ENCODE peak calls at places on chromosome 5, in four cellular contexts. Y is HCT116, R is Peyer's patch, S is uterus. A is an unnamed sample.

GRCh38 chr5:80239680-80240367 is 16.0 kb downstream of the SERINC5 start:
- DNase-seq in Y (no peak), R (no peak), S (no peak), A (peak)

GRCh38 chr5:146630467-146630866 is 114.5 kb upstream of the GPR151 start:
- DNase-seq in Y (no peak), R (no peak), S (no peak), A (no peak)

GRCh38 chr5:78758169-78758839 is 109.7 kb upstream of the LHFPL2 start:
- DNase-seq in Y (no peak), R (no peak), S (no peak), A (no peak)

GRCh38 chr5:59533730-59534108 is 359.8 kb downstream of the PDE4D start:
- DNase-seq in Y (no peak), R (no peak), S (no peak), A (no peak)

GRCh38 chr5:78560456-78560855 is 88.1 kb downstream of the LHFPL2 start:
- DNase-seq in Y (no peak), R (no peak), S (no peak), A (no peak)

GRCh38 chr5:145979270-145980223 is 43.2 kb downstream of the SH3RF2 start:
- DNase-seq in Y (no peak), R (no peak), S (no peak), A (no peak)

GRCh38 chr5:172775326-172776234 is 4.6 kb upstream of the DUSP1 start:
- DNase-seq in Y (no peak), R (no peak), S (peak), A (no peak)

GRCh38 chr5:107203231-107203630 is 467.5 kb downstream of the EFNA5 start:
- DNase-seq in Y (no peak), R (no peak), S (no peak), A (no peak)

GRCh38 chr5:174750720-174751119 is 26.3 kb downstream of the MSX2 start:
- DNase-seq in Y (no peak), R (no peak), S (no peak), A (no peak)

GRCh38 chr5:172887735-172888134 is 53.7 kb downstream of the ERGIC1 start:
- DNase-seq in Y (no peak), R (no peak), S (peak), A (peak)

GRCh38 chr5:42767491-42768105 is 11.0 kb downstream of the CCDC152 start:
- DNase-seq in Y (no peak), R (no peak), S (no peak), A (no peak)

GRCh38 chr5:100676807-100677631 is 141.8 kb downstream of the FAM174A start:
- DNase-seq in Y (no peak), R (no peak), S (no peak), A (no peak)

GRCh38 chr5:123830575-123830974 is 318.6 kb downstream of the CSNK1G3 start:
- DNase-seq in Y (no peak), R (no peak), S (no peak), A (no peak)

GRCh38 chr5:8633706-8634105 is 764.8 kb downstream of the MTRR start:
- DNase-seq in Y (no peak), R (no peak), S (no peak), A (no peak)

GRCh38 chr5:156920042-156920860 is 42.8 kb downstream of the TIMD4 start:
- DNase-seq in Y (no peak), R (no peak), S (no peak), A (no peak)

GRCh38 chr5:156623381-156624040 is 226.6 kb upstream of the PPP1R2B start:
- DNase-seq in Y (no peak), R (no peak), S (no peak), A (no peak)

GRCh38 chr5:111572561-111572960 is 60.2 kb upstream of the STARD4 start:
- DNase-seq in Y (no peak), R (no peak), S (no peak), A (no peak)

DNA sequence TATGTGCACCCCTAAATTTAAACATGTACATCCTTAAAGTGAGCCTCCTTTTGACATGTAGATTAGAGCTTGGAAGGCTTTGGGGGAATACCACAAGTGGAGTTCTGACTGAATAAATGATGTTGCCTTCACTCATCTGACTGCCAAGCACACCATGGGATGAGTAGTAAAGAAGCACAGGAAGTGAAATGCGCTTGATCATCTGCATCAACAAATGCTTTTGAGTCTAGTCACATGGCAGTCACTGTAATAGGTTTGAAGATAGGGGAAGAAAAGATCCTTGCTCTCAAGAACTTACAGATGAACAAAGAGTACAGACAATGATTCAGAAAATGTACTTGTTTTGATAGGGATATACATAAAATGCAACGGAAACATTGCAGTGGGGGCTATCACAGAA is 62.0 kb upstream of the STARD4 start:
- DNase-seq in Y (no peak), R (no peak), S (no peak), A (no peak)
- TF ChIP-seq POLR2A in Y (no peak), R (no peak), S (no peak), A (no peak)

GRCh38 chr5:67427745-67428298 is 231.2 kb upstream of the CD180 start:
- DNase-seq in Y (no peak), R (no peak), S (no peak), A (no peak)

GRCh38 chr5:67431191-67431590 is 234.6 kb upstream of the CD180 start:
- DNase-seq in Y (no peak), R (no peak), S (no peak), A (no peak)

GRCh38 chr5:67425514-67425913 is 228.9 kb upstream of the CD180 start:
- DNase-seq in Y (no peak), R (no peak), S (no peak), A (no peak)

GRCh38 chr5:67432601-67433000 is 236.0 kb upstream of the CD180 start:
- DNase-seq in Y (no peak), R (no peak), S (no peak), A (no peak)

DNA sequence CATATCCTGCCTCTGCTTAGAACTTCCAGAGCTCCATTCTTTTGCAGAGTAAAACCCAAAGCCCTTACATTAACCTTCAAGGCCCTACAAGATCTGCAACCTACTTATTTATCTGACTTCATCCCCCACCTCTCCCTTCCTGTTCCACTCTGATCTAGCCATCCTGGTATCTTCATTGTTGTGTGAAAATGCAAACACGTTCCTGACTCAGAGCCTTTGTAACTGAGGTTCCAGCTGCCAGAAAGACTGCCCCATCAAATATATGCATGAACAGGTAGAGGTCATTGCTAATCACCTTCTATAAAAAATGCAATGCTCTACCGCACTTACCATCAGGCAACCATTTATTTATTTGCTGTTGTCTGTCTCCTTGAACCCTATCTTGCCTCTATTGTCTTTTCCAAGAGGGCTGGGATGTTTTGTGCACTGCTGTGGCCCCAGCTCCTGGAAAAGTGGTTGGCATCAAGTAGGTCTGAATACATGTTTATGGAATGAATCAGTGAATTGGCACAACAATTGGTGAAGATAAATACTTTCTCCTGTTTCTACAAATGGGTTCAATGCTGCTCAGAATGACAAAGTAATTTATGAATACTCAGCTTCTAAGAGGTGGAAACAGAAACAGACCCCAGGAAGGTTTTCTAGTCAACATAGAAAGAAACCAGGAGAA is 230.5 kb upstream of the CD180 start:
- DNase-seq in Y (no peak), R (no peak), S (no peak), A (no peak)
- H3K27ac ChIP-seq in Y (no peak), R (no peak), S (no peak), A (no peak)

DNA sequence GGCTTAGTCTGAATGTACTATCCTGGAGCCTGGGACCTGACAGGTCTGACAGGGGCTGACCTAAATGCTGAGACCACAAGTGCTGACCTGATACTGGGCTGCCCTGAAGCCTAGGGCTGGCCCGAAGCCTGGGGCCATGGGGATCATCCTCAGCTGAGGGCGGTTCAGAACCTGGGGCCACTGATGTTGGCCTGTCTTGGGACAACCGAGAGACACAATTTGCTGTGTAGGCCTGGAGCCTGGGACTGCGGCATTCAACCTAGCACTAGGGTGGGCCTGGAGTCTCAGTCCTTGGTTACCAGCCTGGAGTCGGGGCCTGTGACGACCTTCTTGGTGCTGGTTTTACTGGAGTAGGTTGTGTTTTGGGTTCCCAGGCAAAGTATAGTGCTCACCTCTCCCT is 46.3 kb downstream of the SRFBP1 start:
- DNase-seq in Y (no peak), R (no peak), S (no peak), A (no peak)
- H3K4me3 ChIP-seq in Y (no peak), R (no peak), S (no peak), A (no peak)

GRCh38 chr5:1803192-1803591 is 2.0 kb downstream of the NDUFS6 start:
- DNase-seq in Y (no peak), R (no peak), S (no peak), A (no peak)

GRCh38 chr5:1801954-1802295 is 718 bp downstream of the NDUFS6 start:
- DNase-seq in Y (no peak), R (no peak), S (no peak), A (peak)

GRCh38 chr5:1799602-1800469 is at the start of gene MRPL36:
- DNase-seq in Y (peak), R (peak), S (peak), A (peak)

GRCh38 chr5:1800470-1801060 is 642 bp upstream of the NDUFS6 start:
- DNase-seq in Y (no peak), R (no peak), S (no peak), A (no peak)

GRCh38 chr5:1801061-1801953 is at the start of gene NDUFS6:
- DNase-seq in Y (no peak), R (peak), S (peak), A (peak)
- TF ChIP-seq POLR2A in Y (peak), R (peak), S (no peak), A (no peak)

DNA sequence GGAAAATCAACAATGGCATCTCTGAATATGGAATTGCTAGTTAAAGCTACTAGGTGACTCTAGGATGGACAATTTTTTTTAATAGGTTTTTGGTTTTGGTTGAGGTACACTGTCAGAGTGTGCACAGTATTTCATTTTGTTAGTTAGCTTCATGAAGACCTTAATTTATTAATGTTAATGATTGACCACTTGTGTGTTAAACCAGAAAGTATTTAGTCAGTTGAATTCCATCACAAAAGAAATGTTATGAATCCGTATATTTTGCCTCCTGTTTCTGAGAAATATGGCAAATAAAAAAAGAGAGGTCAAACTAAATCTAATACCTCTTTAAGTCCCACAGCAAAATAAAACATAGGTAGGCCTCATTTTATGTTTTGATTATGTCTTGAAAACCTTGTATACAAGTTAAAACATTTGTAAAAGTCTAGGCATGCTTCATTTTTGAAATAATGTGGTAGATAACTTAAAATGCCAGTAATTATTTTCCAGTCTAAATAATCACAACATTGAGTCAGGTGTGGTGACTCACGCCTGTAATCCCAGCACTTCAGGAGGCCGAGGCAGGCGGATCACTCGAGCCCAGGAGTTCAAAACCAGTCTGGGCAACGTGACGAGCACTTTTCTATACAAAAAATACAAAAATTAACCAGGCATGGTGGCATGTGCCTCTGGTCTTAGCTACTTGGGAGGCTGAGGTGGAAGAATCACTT is 50.7 kb downstream of the ITGA1 start:
- DNase-seq in Y (no peak), R (no peak), S (no peak), A (no peak)
- H3K27ac ChIP-seq in Y (no peak), R (peak), S (peak), A (no peak)

DNA sequence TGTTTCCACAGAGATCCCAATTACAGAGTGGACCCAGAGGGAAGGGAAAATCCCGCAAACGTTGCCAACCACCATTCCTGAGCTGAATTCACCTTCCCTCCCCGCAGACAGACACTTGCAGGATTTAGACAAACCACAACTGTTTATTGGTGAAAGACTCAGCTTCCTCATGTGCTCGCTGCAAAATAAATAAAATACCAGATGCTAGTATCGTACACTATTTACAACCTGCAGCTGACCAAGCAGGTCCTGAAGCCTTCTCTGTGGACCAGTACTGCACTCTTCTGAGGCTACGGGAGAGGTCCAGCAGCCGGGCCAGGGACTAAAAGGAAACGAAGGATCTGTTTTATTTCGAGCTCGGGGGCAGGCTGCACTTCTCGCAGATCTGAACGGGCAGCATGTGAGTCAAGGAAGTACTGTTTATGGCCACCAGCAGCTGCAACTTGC is 2.4 kb downstream of the CCNO start:
- DNase-seq in Y (no peak), R (no peak), S (no peak), A (no peak)
- H3K4me3 ChIP-seq in Y (no peak), R (peak), S (no peak), A (no peak)

GRCh38 chr5:178986326-178986960 is 8.7 kb downstream of the GRM6 start:
- DNase-seq in Y (no peak), R (no peak), S (no peak), A (no peak)

GRCh38 chr5:178982941-178983340 is 12.2 kb downstream of the GRM6 start:
- DNase-seq in Y (no peak), R (no peak), S (no peak), A (no peak)

GRCh38 chr5:178983728-178984127 is 11.4 kb downstream of the GRM6 start:
- DNase-seq in Y (no peak), R (no peak), S (no peak), A (no peak)

GRCh38 chr5:178984145-178985072 is 10.7 kb downstream of the GRM6 start:
- DNase-seq in Y (no peak), R (no peak), S (no peak), A (no peak)

DNA sequence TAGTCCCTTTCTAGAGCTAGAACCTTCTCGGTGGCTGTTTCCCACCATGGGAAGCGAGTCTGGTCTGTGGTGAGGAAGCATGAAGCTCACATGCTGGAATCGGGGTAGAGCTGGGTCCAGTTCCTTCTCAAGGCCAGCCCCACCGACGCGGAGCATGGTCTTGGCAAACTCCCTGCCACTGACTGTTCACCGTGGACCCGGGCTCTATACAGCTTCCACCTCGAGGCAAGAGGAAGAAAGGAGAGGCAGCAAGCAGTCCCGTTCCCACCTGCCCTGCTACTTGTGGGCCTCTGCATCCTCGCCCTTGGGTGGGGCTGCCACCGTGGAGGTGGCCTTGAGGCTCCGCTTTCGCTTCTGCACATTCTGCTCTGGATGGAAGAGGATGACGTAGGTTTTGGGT is 13.7 kb downstream of the GRM6 start:
- DNase-seq in Y (no peak), R (no peak), S (no peak), A (no peak)
- TF ChIP-seq POLR2A in Y (no peak), R (no peak), S (no peak), A (no peak)

GRCh38 chr5:58239731-58240130 is 220.2 kb downstream of the PLK2 start:
- DNase-seq in Y (no peak), R (no peak), S (no peak), A (no peak)
- H3K27ac ChIP-seq in Y (no peak), R (no peak), S (no peak), A (no peak)

DNA sequence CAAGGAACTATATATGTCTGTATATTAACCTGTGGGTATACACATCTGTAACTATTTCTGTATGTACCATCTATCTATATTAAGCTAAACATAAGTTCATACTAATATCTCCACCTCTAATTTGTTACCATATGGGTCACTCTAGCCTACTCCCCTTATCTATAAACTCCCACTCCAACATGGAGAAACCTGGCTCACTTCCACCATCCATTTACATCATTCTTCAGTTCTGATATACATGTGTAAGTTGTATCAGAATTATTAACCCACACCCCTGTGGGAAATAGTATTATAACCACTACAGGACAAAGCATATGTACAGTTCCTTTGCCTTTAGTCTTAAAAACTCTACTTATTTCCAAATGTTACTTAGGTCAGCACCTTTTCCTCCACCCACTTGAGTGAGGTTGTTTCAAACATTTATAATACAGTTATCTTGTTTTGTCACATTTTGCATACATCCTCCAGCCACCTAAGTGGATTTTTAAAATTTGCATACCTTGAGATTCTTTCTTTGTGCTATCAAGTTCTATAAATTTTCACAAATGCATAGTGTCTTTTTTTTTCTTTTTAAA is 10.6 kb downstream of the NDFIP1 start:
- DNase-seq in Y (no peak), R (no peak), S (no peak), A (no peak)
- H3K4me3 ChIP-seq in Y (no peak), R (no peak), S (no peak), A (no peak)

DNA sequence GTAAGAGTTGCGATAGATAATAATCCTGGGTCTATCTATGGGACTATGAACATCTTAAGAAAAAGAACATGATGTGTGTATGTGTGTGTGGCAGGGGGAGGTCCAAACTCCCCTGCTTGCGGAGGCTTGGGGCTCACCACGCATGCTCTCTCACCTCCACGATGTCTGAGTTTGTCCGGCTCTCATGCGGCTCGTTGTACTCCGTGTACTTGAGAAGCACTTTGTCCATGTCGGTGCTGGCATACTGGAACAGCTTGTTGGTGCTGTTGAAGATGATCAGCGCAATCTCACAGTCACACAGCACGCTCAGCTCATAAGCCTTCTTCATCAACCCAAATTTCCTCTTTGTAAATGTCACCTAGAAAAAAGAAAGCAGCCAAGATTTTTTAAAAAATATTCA is 78.5 kb downstream of the MEF2C start:
- DNase-seq in Y (no peak), R (no peak), S (no peak), A (no peak)
- TF ChIP-seq POLR2A in Y (no peak), R (no peak), S (no peak), A (no peak)